ENCODE peak calls at places on chromosomes 4 and X, in eight cellular contexts. A is Caco-2; I is ovary; M is colonic mucosa; F is BJ; U is CD8-positive, alpha-beta memory T cell; J is fibroblast of mammary gland; L is lower leg skin. Z is an unnamed sample.

GRCh38 chrX:45710081-45710801 is 509.6 kb upstream of the DIPK2B start:
- DNase-seq in J (peak; percentile 99), I (no peak), F (peak; percentile 89), L (no peak), U (no peak), A (no peak), M (no peak), Z (peak; percentile 81)

GRCh38 chrX:25523574-25523973 is 507.8 kb upstream of the ARX start:
- DNase-seq in M (no peak), L (no peak), F (no peak), U (no peak), A (peak; percentile 38), J (peak; percentile 26), I (no peak), Z (peak; percentile 13)

GRCh38 chrX:16484338-16484737 is 165.6 kb upstream of the S100G start:
- DNase-seq in F (peak; percentile 56), M (no peak), I (no peak), A (no peak), J (peak; percentile 97), L (peak; percentile 16), U (no peak), Z (peak; percentile 4)

GRCh38 chr4:118994030-118994429 is 105.4 kb downstream of the SYNPO2 start:
- DNase-seq in A (no peak), J (peak; percentile 41), M (peak; percentile 36), U (no peak), I (peak; percentile 67), F (peak; percentile 34), L (no peak), Z (no peak)

GRCh38 chrX:23505531-23506303 is 161.6 kb upstream of the PRDX4 start:
- DNase-seq in F (no peak), U (no peak), L (no peak), A (no peak), M (no peak), I (no peak), J (no peak), Z (peak; percentile 27)

GRCh38 chrX:11254417-11255109 is 38.6 kb upstream of the AMELX start:
- DNase-seq in I (no peak), J (no peak), L (no peak), M (no peak), U (no peak), F (no peak), A (peak; percentile 30), Z (no peak)

GRCh38 chr4:4326136-4326535 is 36.1 kb downstream of the ZBTB49 start:
- DNase-seq in A (no peak), L (no peak), J (no peak), F (no peak), M (no peak), U (no peak), I (no peak), Z (no peak)

GRCh38 chr4:140005699-140006098 is 148.3 kb downstream of the MAML3 start:
- DNase-seq in U (no peak), A (no peak), I (no peak), M (no peak), F (no peak), L (no peak), J (no peak), Z (no peak)

GRCh38 chrX:371907-372306 is 14.8 kb downstream of the PPP2R3B start:
- DNase-seq in M (no peak), U (no peak), A (no peak), L (no peak), I (no peak), F (no peak), J (no peak), Z (no peak)
- H3K4me3 ChIP-seq in M (no peak overlapping the region), U (no peak overlapping the region), A (no peak overlapping the region), L (no peak overlapping the region), I (no peak overlapping the region), F (no peak overlapping the region), J (no peak overlapping the region), Z (no peak overlapping the region)

GRCh38 chr4:128660361-128660964 is 149.0 kb upstream of the JADE1 start:
- DNase-seq in M (no peak), I (no peak), F (peak; percentile 84), L (peak; percentile 65), J (peak; percentile 84), U (no peak), A (no peak), Z (no peak)
- H3K4me3 ChIP-seq in M (no peak overlapping the region), I (no peak overlapping the region), F (no peak overlapping the region), L (no peak overlapping the region), J (no peak overlapping the region), U (no peak overlapping the region), A (no peak overlapping the region), Z (no peak overlapping the region)

GRCh38 chr4:147674496-147674895 is 9.5 kb downstream of the PRMT9 start:
- DNase-seq in M (no peak), I (no peak), L (no peak), J (peak; percentile 46), A (no peak), F (no peak), U (no peak), Z (no peak)

GRCh38 chr4:147682755-147683154 is 1.2 kb downstream of the PRMT9 start:
- DNase-seq in F (no peak), I (no peak), J (no peak), M (no peak), L (no peak), A (no peak), U (no peak), Z (no peak)

GRCh38 chr4:147683172-147683571 is 791 bp downstream of the PRMT9 start:
- DNase-seq in I (no peak), A (no peak), F (no peak), U (no peak), J (peak; percentile 35), L (no peak), M (peak; percentile 36), Z (peak; percentile 45)

GRCh38 chr4:147678121-147678520 is 5.8 kb downstream of the PRMT9 start:
- DNase-seq in M (no peak), F (no peak), L (no peak), I (no peak), J (no peak), A (no peak), U (no peak), Z (no peak)

DNA sequence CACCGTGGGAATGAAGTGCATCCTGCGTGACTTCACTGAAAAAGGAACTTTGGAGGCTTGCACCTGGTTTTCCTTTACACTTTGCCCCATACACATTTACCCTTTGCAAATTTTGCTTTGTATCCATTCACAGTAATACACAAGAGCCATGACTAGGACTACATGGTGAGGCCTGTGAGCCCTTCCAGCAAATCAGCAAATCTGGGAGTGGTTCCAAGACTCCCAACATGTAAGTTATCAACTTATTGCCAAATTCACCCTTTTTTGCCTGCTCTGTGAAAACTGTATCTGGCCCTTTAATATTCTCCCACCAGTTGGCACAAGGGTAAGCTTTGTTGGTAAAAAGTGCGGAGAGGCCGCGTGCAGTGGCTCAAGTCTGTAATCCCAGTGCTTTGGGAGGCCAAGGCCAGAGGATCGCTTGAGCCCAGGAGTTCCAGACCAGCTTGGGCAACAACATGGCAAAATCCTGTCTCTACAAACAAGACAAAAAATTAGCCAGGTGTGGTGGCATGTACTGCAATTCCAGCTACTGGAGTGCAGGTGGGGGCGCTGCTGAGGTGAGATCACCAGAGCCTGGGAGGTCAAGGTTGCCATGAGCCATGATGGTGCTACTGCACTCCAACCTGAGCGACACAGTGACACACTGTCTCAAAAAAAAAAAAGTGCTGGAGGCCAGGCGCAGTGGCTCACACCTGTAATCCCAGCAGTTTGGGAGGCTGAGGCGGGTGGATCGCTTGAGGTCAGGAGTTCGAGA is 5.0 kb downstream of the PRMT9 start:
- DNase-seq in F (no peak), U (no peak), A (peak; percentile 52), M (no peak), J (peak; percentile 49), I (no peak), L (no peak), Z (peak; percentile 50)
- H3K4me3 ChIP-seq in F (no peak overlapping the region), U (no peak overlapping the region), A (no peak overlapping the region), M (no peak overlapping the region), J (no peak overlapping the region), I (no peak overlapping the region), L (no peak overlapping the region), Z (no peak overlapping the region)

DNA sequence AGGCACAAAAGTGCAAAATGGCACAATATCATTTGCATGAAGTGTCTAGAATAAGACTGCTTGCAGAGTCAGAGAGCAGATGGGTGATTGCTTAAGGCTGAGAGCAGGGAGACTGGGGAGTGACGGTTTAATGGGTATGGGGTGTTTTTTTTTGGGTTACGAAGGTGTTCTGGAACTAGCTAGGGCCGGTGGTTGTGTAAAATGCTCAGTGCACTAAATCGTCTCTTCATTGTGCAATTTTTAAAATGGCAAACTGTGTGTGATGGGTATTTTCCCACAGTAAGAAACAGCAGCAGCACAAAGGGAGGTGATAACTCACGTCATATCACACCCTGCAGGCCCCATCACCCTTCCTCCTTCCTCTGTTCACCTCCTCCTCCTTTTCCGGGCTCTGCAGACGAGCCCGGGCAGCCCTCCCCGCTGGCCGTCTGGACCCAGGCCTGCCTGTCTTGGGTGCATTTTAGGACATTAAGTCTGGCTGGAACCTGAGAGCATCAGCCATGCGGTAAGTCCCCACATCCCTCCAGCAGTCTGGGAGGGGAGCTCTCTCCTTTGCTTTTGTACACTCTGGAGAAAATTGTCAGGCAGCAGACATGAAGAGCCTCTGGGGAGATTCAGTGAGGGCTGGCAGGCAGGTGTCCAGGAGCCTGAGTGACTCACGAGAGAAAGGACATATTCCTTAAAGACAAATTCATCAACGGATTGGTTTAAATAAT is 42.7 kb downstream of the ASMT start:
- DNase-seq in M (peak; percentile 20), U (peak; percentile 80), A (no peak), J (peak; percentile 18), L (no peak), I (no peak), F (peak; percentile 9), Z (peak; percentile 73)
- H3K4me3 ChIP-seq in M (no peak overlapping the region), U (peak overlapping the region; percentile 68), A (no peak overlapping the region), J (no peak overlapping the region), L (no peak overlapping the region), I (no peak overlapping the region), F (no peak overlapping the region), Z (peak overlapping the region; percentile 73)

GRCh38 chr4:106851686-106852085 is 184.4 kb downstream of the DKK2 start:
- DNase-seq in J (no peak), M (no peak), L (no peak), I (no peak), F (peak; percentile 37), U (no peak), A (no peak), Z (no peak)
- H3K4me3 ChIP-seq in J (no peak overlapping the region), M (no peak overlapping the region), L (no peak overlapping the region), I (no peak overlapping the region), F (no peak overlapping the region), U (no peak overlapping the region), A (no peak overlapping the region), Z (no peak overlapping the region)

GRCh38 chr4:98546910-98547544 is 111.4 kb downstream of the TSPAN5 start:
- DNase-seq in I (peak; percentile 73), A (no peak), F (no peak), J (peak; percentile 67), L (no peak), M (no peak), U (no peak), Z (no peak)
- H3K4me3 ChIP-seq in I (peak overlapping the region; percentile 36), A (no peak overlapping the region), F (peak overlapping the region; percentile 3), J (peak overlapping the region; percentile 32), L (no peak overlapping the region), M (no peak overlapping the region), U (no peak overlapping the region), Z (no peak overlapping the region)